ENCODE peak calls at places on chromosomes 2 and 18, in six cellular contexts. J is GM23248; U is ovary; V is IMR-90; P is fibroblast of lung; K is CD8-positive, alpha-beta memory T cell. O is an unnamed sample.

GRCh38 chr2:3389193-3389592 is 9.7 kb downstream of the TRAPPC12 start:
- DNase-seq in P (no peak), U (no peak), J (no peak), K (no peak), V (no peak), O (no peak)

GRCh38 chr2:114631146-114631545 is 188.7 kb downstream of the DPP10 start:
- DNase-seq in P (no peak), V (no peak), K (no peak), U (no peak), J (no peak), O (no peak)

GRCh38 chr2:203688798-203689197 is 17.6 kb upstream of the CD28 start:
- DNase-seq in U (no peak), J (peak; percentile 92), P (peak; percentile 88), K (no peak), V (peak; percentile 78), O (peak; percentile 14)

GRCh38 chr2:172137943-172138342 is 35.2 kb upstream of the DLX2 start:
- DNase-seq in V (no peak), P (no peak), U (no peak), J (no peak), K (no peak), O (no peak)

GRCh38 chr2:44776924-44777480 is 164.5 kb upstream of the SIX3 start:
- DNase-seq in K (no peak), V (no peak), U (no peak), J (no peak), P (no peak), O (no peak)

GRCh38 chr2:49113046-49113445 is 41.3 kb downstream of the FSHR start:
- DNase-seq in K (no peak), U (no peak), J (no peak), P (no peak), V (no peak), O (no peak)

GRCh38 chr2:197108758-197109157 is 182.3 kb upstream of the PGAP1 start:
- DNase-seq in V (peak; percentile 91), U (no peak), K (no peak), P (peak; percentile 87), J (peak; percentile 95), O (peak; percentile 36)

GRCh38 chr2:159584796-159585195 is 31.6 kb downstream of the BAZ2B start:
- DNase-seq in K (no peak), V (no peak), J (no peak), P (no peak), U (no peak), O (no peak)

GRCh38 chr2:33267745-33268144 is 208.7 kb upstream of the RASGRP3 start:
- DNase-seq in K (no peak), P (peak; percentile 29), J (peak; percentile 44), V (peak; percentile 39), U (no peak), O (no peak)

GRCh38 chr2:133171396-133172004 is 396.8 kb downstream of the NCKAP5 start:
- DNase-seq in J (peak; percentile 71), K (no peak), U (no peak), V (peak; percentile 74), P (peak; percentile 60), O (no peak)

GRCh38 chr2:217058791-217059755 is 199.2 kb upstream of the TNP1 start:
- DNase-seq in V (no peak), K (no peak), U (no peak), P (peak; percentile 58), J (peak; percentile 42), O (no peak)

GRCh38 chr2:158619496-158619895 is 162.7 kb downstream of the PKP4 start:
- DNase-seq in V (peak; percentile 57), P (peak; percentile 70), J (peak; percentile 56), K (no peak), U (no peak), O (peak; percentile 38)

GRCh38 chr2:17830053-17831034 is 14.1 kb downstream of the MSGN1 start:
- DNase-seq in J (peak; percentile 82), K (peak; percentile 2), U (no peak), P (peak; percentile 69), V (peak; percentile 65), O (peak; percentile 41)

GRCh38 chr2:128440087-128440665 is 121.5 kb upstream of the HS6ST1 start:
- DNase-seq in U (no peak), J (no peak), P (no peak), K (no peak), V (no peak), O (no peak)

GRCh38 chr2:9021563-9022211 is 18.2 kb upstream of the MBOAT2 start:
- DNase-seq in J (peak; percentile 55), K (no peak), V (no peak), P (no peak), U (no peak), O (peak; percentile 89)

GRCh38 chr18:2709316-2709715 is 53.8 kb downstream of the SMCHD1 start:
- DNase-seq in P (peak; percentile 13), U (no peak), J (peak; percentile 2), V (no peak), K (no peak), O (no peak)

GRCh38 chr2:64329848-64330247 is 124.1 kb upstream of the LGALSL start:
- DNase-seq in K (no peak), V (peak; percentile 4), U (no peak), P (no peak), J (peak; percentile 64), O (peak; percentile 53)

GRCh38 chr2:72819501-72819900 is 6.3 kb downstream of the EXOC6B start:
- DNase-seq in J (no peak), P (peak; percentile 5), K (no peak), V (no peak), U (no peak), O (no peak)

GRCh38 chr2:148720501-148720998 is 76.0 kb downstream of the EPC2 start:
- DNase-seq in V (peak; percentile 57), P (no peak), J (peak; percentile 85), K (no peak), U (peak; percentile 24), O (peak; percentile 23)

GRCh38 chr18:49059028-49059670 is 108.4 kb upstream of the SMAD7 start:
- DNase-seq in K (no peak), P (no peak), U (no peak), V (peak; percentile 24), J (no peak), O (no peak)

GRCh38 chr18:12011962-12012549 is 30.7 kb downstream of the IMPA2 start:
- DNase-seq in V (peak; percentile 58), U (no peak), P (peak; percentile 26), J (no peak), K (no peak), O (peak; percentile 66)

GRCh38 chr2:85504434-85505261 is 34.3 kb upstream of the MAT2A start:
- DNase-seq in V (peak; percentile 97), U (no peak), P (peak; percentile 98), J (peak; percentile 97), K (no peak), O (peak; percentile 99)

GRCh38 chr2:239814136-239814916 is 210.8 kb downstream of the NDUFA10 start:
- DNase-seq in P (no peak), U (no peak), V (no peak), K (no peak), J (peak; percentile 21), O (no peak)

DNA sequence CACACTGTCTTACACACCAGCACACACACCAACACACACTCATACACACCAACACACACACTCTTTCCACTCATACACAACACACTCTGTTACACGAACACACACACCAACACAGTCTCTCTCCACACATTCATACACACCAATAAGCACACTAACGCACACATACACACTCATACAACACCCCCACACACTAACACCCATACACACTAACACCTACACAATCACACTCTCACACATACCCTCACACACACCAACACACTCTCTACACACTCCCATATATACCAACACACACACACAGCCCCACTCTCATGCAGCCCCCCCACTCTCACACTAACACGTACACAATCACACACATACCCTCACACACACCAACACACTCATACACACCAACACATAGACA is 123.8 kb downstream of the DYSF start:
- DNase-seq in V (no peak), K (no peak), U (no peak), P (no peak), J (no peak), O (no peak)
- H3K4me3 ChIP-seq in V (no peak overlapping the region), K (no peak overlapping the region), U (no peak overlapping the region), P (no peak overlapping the region), J (no peak overlapping the region), O (no peak overlapping the region)

GRCh38 chr2:12333293-12333692 is 383.4 kb upstream of the TRIB2 start:
- DNase-seq in P (no peak), V (no peak), K (no peak), U (no peak), J (no peak), O (no peak)
- H3K27me3 ChIP-seq in P (no peaks in the 10 kb centered on the region), V (no peaks in the 10 kb centered on the region), K (no peaks in the 10 kb centered on the region), U (no peaks in the 10 kb centered on the region), J (peaks cover 2% of the 10 kb centered on the region), O (no peaks in the 10 kb centered on the region)

DNA sequence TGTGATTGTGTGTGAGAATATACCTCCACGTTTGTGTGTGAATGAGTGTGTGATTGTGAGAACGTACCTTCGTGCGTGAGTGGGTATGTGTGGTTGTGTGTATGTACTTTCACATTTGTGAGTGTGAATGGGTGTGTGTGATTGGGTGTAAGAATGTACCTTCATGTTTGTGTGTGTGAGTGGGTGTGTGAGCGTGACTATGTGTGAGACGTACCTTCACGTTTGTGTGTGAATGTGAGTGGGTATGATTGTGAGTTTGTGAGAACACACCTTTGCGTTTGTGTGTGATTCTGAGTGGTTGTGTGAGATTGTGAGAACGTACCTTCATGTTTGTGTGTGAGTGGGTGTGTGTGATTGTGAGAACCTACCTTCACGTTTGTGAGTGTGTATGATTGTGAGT is 5.8 kb upstream of the ADCY3 start:
- DNase-seq in K (no peak), P (no peak), J (no peak), U (no peak), V (no peak), O (no peak)
- H3K9me3 ChIP-seq in K (no peaks in the 10 kb centered on the region), P (no peaks in the 10 kb centered on the region), J (no peaks in the 10 kb centered on the region), U (no peaks in the 10 kb centered on the region), V (no peaks in the 10 kb centered on the region), O (no peaks in the 10 kb centered on the region)

GRCh38 chr18:74200780-74201179 is 52.5 kb downstream of the TIMM21 start:
- DNase-seq in K (no peak), U (no peak), P (no peak), J (no peak), V (no peak), O (no peak)
- H3K4me3 ChIP-seq in K (no peak overlapping the region), U (no peak overlapping the region), P (no peak overlapping the region), J (no peak overlapping the region), V (no peak overlapping the region), O (no peak overlapping the region)

DNA sequence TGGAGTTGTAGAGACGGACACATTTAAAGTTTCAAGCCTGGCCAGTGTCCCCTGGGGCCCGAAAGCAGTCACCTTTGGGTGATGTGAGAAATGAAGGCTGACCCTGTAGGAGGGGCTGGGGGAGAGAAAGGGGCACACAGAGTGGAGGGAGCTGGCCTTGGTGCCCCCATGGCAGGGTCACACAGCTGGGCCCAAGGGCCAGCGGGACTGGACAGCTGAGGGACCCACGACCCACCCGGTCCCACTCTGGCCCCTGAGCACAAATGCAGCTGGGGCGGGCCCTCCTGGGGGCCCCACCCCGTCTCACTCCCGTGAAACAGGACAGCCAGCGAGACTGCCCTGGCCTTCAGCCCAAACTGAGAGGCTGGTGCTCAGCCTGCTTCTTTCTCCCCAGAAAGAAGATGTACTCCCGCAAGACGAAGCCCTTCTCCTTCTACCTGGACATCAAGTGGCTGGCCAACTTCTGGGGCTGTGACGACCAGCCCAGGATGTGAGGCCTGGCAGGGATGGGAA is 6.1 kb downstream of the AGXT start:
- DNase-seq in K (no peak), V (no peak), J (no peak), P (no peak), U (no peak), O (no peak)
- H3K27me3 ChIP-seq in K (no peaks in the 10 kb centered on the region), V (peaks cover 28% of the 10 kb centered on the region), J (no peaks in the 10 kb centered on the region), P (peaks cover 4% of the 10 kb centered on the region), U (no peaks in the 10 kb centered on the region), O (no peaks in the 10 kb centered on the region)

DNA sequence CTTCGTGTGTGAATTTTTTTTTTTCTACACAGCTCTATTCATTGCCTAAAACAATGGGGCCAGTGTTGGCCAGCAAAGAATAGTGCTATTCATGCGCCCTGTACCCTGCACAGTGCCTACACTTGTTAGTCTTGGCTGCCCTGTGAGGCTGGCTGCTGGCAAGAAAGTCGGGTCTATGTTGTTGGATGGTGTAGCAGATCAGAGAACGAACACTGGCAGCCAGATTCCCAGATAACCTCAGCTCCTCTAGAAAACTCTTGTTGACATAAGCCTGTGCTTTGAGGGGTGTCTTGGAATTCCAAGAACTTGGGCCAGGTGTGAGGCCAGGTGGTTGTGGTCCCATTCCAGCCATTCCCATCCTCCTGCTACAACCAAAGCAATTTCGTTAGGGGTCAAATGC is 455.7 kb upstream of the TCF4 start:
- DNase-seq in J (no peak), V (no peak), P (peak; percentile 30), K (no peak), U (no peak), O (no peak)
- H3K9me3 ChIP-seq in J (no peaks in the 10 kb centered on the region), V (peaks cover 6% of the 10 kb centered on the region), P (no peaks in the 10 kb centered on the region), K (no peaks in the 10 kb centered on the region), U (no peaks in the 10 kb centered on the region), O (peaks cover 2% of the 10 kb centered on the region)

O was measured in MG63.